ENCODE peak calls at places on chromosomes 6 and 20, in eight cellular contexts. F is foreskin fibroblast, D is prostate gland, J is neural progenitor cell, S is fibroblast of pulmonary artery, Q is spleen, T is tibial artery, P is endothelial cell. N is an unnamed sample.

GRCh38 chr6:137862419-137863125 is 4.5 kb upstream of the TNFAIP3 start:
- DNase-seq in Q (no peak), F (no peak), D (no peak), P (no peak), T (no peak), S (no peak), J (no peak), N (no peak)

GRCh38 chr20:46801003-46801702 is 91.7 kb downstream of the SLC2A10 start:
- DNase-seq in P (no peak), D (no peak), F (no peak), T (no peak), Q (no peak), S (no peak), J (no peak), N (peak)

GRCh38 chr6:170172825-170173231 is 118.0 kb downstream of the DLL1 start:
- DNase-seq in D (peak), T (peak), S (no peak), J (no peak), P (no peak), F (no peak), Q (peak), N (no peak)

GRCh38 chr20:45495438-45495985 is 19.9 kb downstream of the SPINT3 start:
- DNase-seq in J (no peak), F (no peak), Q (no peak), S (no peak), P (no peak), D (no peak), T (no peak), N (no peak)

GRCh38 chr6:130326496-130326895 is 39.3 kb upstream of the TMEM200A start:
- DNase-seq in T (no peak), Q (no peak), F (no peak), J (no peak), S (no peak), D (no peak), P (no peak), N (no peak)

GRCh38 chr6:34196833-34197195 is 39.9 kb upstream of the HMGA1 start:
- DNase-seq in D (no peak), F (no peak), T (no peak), S (no peak), J (no peak), Q (no peak), P (no peak), N (no peak)

GRCh38 chr6:40477246-40478126 is 109.7 kb downstream of the LRFN2 start:
- DNase-seq in T (no peak), J (peak), P (no peak), Q (no peak), S (no peak), F (no peak), D (no peak), N (no peak)

GRCh38 chr20:62268228-62268900 is 30.0 kb downstream of the OSBPL2 start:
- DNase-seq in P (no peak), D (no peak), Q (no peak), T (no peak), J (no peak), S (no peak), F (no peak), N (no peak)

GRCh38 chr6:1131285-1132079 is 180.4 kb upstream of the FOXQ1 start:
- DNase-seq in J (no peak), F (peak), D (no peak), S (no peak), P (no peak), Q (no peak), T (no peak), N (peak)

GRCh38 chr6:42745083-42745637 is 743 bp downstream of the TBCC start:
- DNase-seq in P (peak), S (peak), D (no peak), T (peak), Q (peak), F (no peak), J (peak), N (no peak)

GRCh38 chr20:60268502-60268901 is 310.3 kb downstream of the CDH26 start:
- DNase-seq in P (no peak), F (no peak), D (no peak), Q (no peak), J (no peak), S (no peak), T (no peak), N (no peak)

GRCh38 chr6:35310265-35310831 is 12.7 kb downstream of the DEF6 start:
- DNase-seq in F (no peak), D (no peak), S (no peak), T (no peak), P (no peak), J (no peak), Q (peak), N (no peak)

GRCh38 chr6:143368426-143368825 is 82.1 kb downstream of the ADAT2 start:
- DNase-seq in J (no peak), D (no peak), T (no peak), Q (no peak), F (peak), S (peak), P (no peak), N (no peak)

GRCh38 chr6:127176175-127176574 is 57.7 kb downstream of the RSPO3 start:
- DNase-seq in J (no peak), F (peak), D (no peak), P (no peak), Q (no peak), S (peak), T (no peak), N (no peak)

GRCh38 chr6:150640556-150641206 is 41.0 kb downstream of the PLEKHG1 start:
- DNase-seq in S (no peak), Q (no peak), D (no peak), F (no peak), J (no peak), T (no peak), P (no peak), N (no peak)

GRCh38 chr6:132506869-132507813 is 5.8 kb downstream of the STX7 start:
- DNase-seq in F (no peak), J (no peak), D (no peak), T (no peak), P (no peak), S (no peak), Q (no peak), N (no peak)

DNA sequence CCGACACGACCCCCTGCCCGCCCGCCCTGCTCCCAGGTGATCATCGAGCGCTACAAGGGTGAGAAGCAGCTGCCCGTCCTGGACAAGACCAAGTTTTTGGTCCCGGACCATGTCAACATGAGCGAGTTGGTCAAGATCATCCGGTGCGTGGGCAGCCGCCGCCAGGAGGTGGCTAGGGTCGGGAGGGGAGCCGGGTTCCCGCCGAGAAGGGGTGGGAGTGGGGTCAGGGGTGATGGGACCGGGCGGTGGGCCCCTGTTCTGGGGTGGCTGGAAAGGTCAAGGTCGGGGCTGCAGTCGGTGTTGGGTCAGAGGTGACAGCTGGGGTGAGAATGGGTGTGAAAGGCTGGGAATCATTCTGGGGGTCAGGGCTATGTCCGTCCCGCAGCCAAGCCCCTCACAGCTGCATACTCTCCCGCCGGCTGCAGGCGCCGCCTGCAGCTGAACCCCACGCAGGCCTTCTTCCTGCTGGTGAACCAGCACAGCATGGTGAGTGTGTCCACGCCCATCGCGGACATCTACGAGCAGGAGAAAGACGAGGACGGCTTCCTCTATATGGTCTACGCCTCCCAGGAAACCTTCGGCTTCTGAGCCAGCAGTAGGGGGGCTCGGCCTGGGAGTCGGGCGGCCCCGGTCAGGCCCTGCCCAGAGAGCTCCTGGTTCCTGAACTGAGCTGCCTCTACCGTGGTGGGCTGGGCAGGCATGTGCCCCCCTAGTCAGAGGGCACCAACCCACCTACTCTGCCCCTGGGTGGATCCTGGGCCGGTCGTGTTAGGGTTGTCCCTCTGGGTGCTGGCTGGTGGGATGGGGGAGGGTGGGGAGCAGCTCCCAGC is 1.0 kb downstream of the MAP1LC3A start:
- DNase-seq in J (peak), D (no peak), F (no peak), P (no peak), S (no peak), T (peak), Q (peak), N (no peak)
- TF ChIP-seq CTCF in J (no peak), D (no peak), F (no peak), P (no peak), S (no peak), T (no peak), Q (no peak), N (no peak)

GRCh38 chr6:32954983-32955802 is 2.3 kb upstream of the HLA-DMA start:
- DNase-seq in D (no peak), S (peak), Q (no peak), J (peak), T (no peak), F (no peak), P (peak), N (no peak)
- TF ChIP-seq CTCF in D (no peak), S (peak), Q (no peak), J (peak), T (no peak), F (peak), P (peak), N (peak)

DNA sequence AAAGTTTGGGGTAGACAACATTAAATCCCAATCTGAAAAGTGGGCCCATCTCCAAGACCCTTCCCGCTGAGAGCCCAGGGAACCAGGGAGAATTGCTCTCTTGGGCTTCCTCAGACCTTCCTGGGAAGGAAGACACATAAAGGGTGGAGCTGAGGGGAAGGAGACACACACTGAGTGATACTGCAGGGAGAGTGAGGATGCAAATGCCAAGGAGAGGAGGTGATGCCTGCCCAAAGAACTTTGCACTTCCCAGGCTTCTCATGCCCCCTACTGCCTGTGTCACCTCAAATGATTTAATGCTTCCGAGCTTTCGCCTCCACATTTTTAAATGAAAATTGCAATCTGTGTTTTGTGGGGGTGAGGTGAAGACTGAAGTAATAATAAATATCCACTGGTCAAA is 7.5 kb upstream of the BTN2A1 start:
- DNase-seq in Q (no peak), T (no peak), F (no peak), J (no peak), S (no peak), P (no peak), D (no peak), N (no peak)
- TF ChIP-seq CTCF in Q (no peak), T (no peak), F (no peak), J (no peak), S (no peak), P (no peak), D (no peak), N (no peak)

GRCh38 chr6:94673251-94673650 is 904.1 kb upstream of the MANEA start:
- DNase-seq in P (no peak), Q (no peak), S (no peak), F (no peak), J (no peak), T (no peak), D (no peak), N (no peak)
- TF ChIP-seq CTCF in P (no peak), Q (no peak), S (no peak), F (no peak), J (no peak), T (no peak), D (no peak), N (no peak)

GRCh38 chr20:38550274-38550673 is 30.7 kb upstream of the ADIG start:
- DNase-seq in S (no peak), J (peak), D (no peak), T (no peak), F (no peak), Q (no peak), P (no peak), N (no peak)
- TF ChIP-seq CTCF in S (no peak), J (peak), D (no peak), T (no peak), F (no peak), Q (no peak), P (peak), N (peak)

DNA sequence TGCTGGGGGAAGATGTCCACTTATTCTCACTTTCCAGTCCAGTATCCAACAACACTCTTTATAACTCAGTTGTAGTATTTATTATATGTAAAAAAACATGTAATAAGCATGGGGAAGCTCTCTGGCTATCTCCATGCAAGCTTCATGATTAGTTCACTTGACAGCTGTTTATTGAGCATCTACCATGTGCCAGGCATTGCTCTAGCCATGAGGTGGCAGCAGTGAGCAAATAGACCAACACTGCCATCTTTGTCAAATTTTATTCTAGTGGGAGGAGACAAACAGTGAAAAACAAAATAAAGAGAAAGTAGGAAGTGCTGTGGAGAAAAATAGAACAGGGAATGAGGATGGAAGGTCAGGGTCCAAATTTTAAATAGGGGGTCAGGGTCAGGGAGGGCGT is 131.8 kb downstream of the CFAP61 start:
- DNase-seq in J (no peak), T (no peak), S (peak), P (no peak), D (no peak), Q (no peak), F (no peak), N (no peak)
- TF ChIP-seq CTCF in J (peak), T (peak), S (peak), P (no peak), D (no peak), Q (no peak), F (peak), N (peak)

GRCh38 chr6:142075516-142076101 is 57.1 kb upstream of the GJE1 start:
- DNase-seq in T (no peak), J (no peak), D (no peak), P (no peak), Q (no peak), F (no peak), S (no peak), N (no peak)

GRCh38 chr6:142074516-142074915 is 58.2 kb upstream of the GJE1 start:
- DNase-seq in F (no peak), D (no peak), T (no peak), Q (no peak), J (no peak), S (no peak), P (no peak), N (no peak)

GRCh38 chr6:142071981-142072380 is 60.7 kb upstream of the GJE1 start:
- DNase-seq in S (no peak), Q (no peak), P (no peak), D (no peak), J (peak), F (no peak), T (no peak), N (no peak)
- TF ChIP-seq CTCF in S (peak), Q (no peak), P (no peak), D (no peak), J (peak), F (no peak), T (no peak), N (peak)

N was measured in epithelial cell of proximal tubule.